ENCODE peak calls at places on chromosomes 2 and 18, in five cellular contexts. One of them, this sample, is unnamed.
A peak's percentile ranks its signal among the peaks of the same experiment; 100 is the strongest.

GRCh38 chr2:41621095-41621494 is 426.7 kb upstream of the PKDCC start:
- DNase-seq in neuronal stem cell: no peak
- DNase-seq in T follicular helper cell: no peak
- DNase-seq in NCI-H460: no peak
- DNase-seq in AG20443: no peak
- DNase-seq in this sample: no peak

GRCh38 chr2:170928036-170928823 is 823 bp upstream of the GORASP2 start:
- DNase-seq in T follicular helper cell: no peak
- DNase-seq in AG20443: no peak
- DNase-seq in NCI-H460: no peak
- DNase-seq in neuronal stem cell: no peak
- DNase-seq in this sample: no peak

GRCh38 chr18:33946322-33946721 is 278.4 kb downstream of the NOL4 start:
- DNase-seq in NCI-H460: no peak
- DNase-seq in AG20443: no peak
- DNase-seq in T follicular helper cell: no peak
- DNase-seq in neuronal stem cell: no peak
- DNase-seq in this sample: no peak

GRCh38 chr2:112784199-112785189 is at the start of gene IL1A:
- DNase-seq in T follicular helper cell: no peak
- DNase-seq in neuronal stem cell: peak; percentile 56
- DNase-seq in AG20443: peak; percentile 78
- DNase-seq in NCI-H460: peak; percentile 74
- DNase-seq in this sample: no peak

GRCh38 chr2:47303341-47304148 is 99.4 kb upstream of the MSH2 start:
- DNase-seq in neuronal stem cell: no peak
- DNase-seq in AG20443: no peak
- DNase-seq in T follicular helper cell: no peak
- DNase-seq in NCI-H460: no peak
- DNase-seq in this sample: no peak

GRCh38 chr2:30233142-30233961 is 2.0 kb downstream of the LBH start:
- DNase-seq in T follicular helper cell: no peak
- DNase-seq in NCI-H460: no peak
- DNase-seq in neuronal stem cell: no peak
- DNase-seq in AG20443: no peak
- DNase-seq in this sample: no peak

GRCh38 chr2:8310557-8311455 is 371.1 kb upstream of the ID2 start:
- DNase-seq in AG20443: no peak
- DNase-seq in NCI-H460: no peak
- DNase-seq in neuronal stem cell: no peak
- DNase-seq in T follicular helper cell: no peak
- DNase-seq in this sample: no peak

GRCh38 chr18:44699571-44700261 is 19.0 kb downstream of the SETBP1 start:
- DNase-seq in neuronal stem cell: no peak
- DNase-seq in NCI-H460: no peak
- DNase-seq in T follicular helper cell: no peak
- DNase-seq in AG20443: no peak
- DNase-seq in this sample: no peak

GRCh38 chr2:150811259-150811912 is 323.9 kb upstream of the RND3 start:
- DNase-seq in AG20443: peak; percentile 52
- DNase-seq in neuronal stem cell: no peak
- DNase-seq in T follicular helper cell: no peak
- DNase-seq in NCI-H460: no peak
- DNase-seq in this sample: no peak

GRCh38 chr2:60555794-60556161 is 2.3 kb upstream of the BCL11A start:
- DNase-seq in T follicular helper cell: no peak
- DNase-seq in AG20443: no peak
- DNase-seq in NCI-H460: no peak
- DNase-seq in neuronal stem cell: no peak
- DNase-seq in this sample: no peak

GRCh38 chr2:172555522-172556283 is at the start of gene PDK1:
- DNase-seq in T follicular helper cell: peak; percentile 87
- DNase-seq in AG20443: peak; percentile 98
- DNase-seq in NCI-H460: peak; percentile 88
- DNase-seq in neuronal stem cell: peak; percentile 88
- DNase-seq in this sample: peak; percentile 91

GRCh38 chr2:154291511-154291910 is 407.0 kb upstream of the KCNJ3 start:
- DNase-seq in AG20443: no peak
- DNase-seq in T follicular helper cell: no peak
- DNase-seq in neuronal stem cell: no peak
- DNase-seq in NCI-H460: no peak
- DNase-seq in this sample: no peak

GRCh38 chr2:232658217-232658785 is 24.9 kb downstream of the EFHD1 start:
- DNase-seq in NCI-H460: no peak
- DNase-seq in T follicular helper cell: no peak
- DNase-seq in neuronal stem cell: no peak
- DNase-seq in AG20443: peak; percentile 45
- DNase-seq in this sample: no peak

GRCh38 chr18:24234850-24235418 is 96.1 kb downstream of the CABYR start:
- DNase-seq in NCI-H460: no peak
- DNase-seq in AG20443: no peak
- DNase-seq in neuronal stem cell: no peak
- DNase-seq in T follicular helper cell: no peak
- DNase-seq in this sample: no peak

GRCh38 chr2:219911541-219911940 is 284.1 kb downstream of the SLC4A3 start:
- DNase-seq in NCI-H460: no peak
- DNase-seq in T follicular helper cell: no peak
- DNase-seq in AG20443: no peak
- DNase-seq in neuronal stem cell: no peak
- DNase-seq in this sample: no peak

GRCh38 chr18:54532222-54532621 is 58.8 kb upstream of the DYNAP start:
- DNase-seq in AG20443: no peak
- DNase-seq in T follicular helper cell: no peak
- DNase-seq in NCI-H460: no peak
- DNase-seq in neuronal stem cell: no peak
- DNase-seq in this sample: no peak

GRCh38 chr18:57728941-57729511 is 74.1 kb downstream of the ATP8B1 start:
- DNase-seq in NCI-H460: no peak
- DNase-seq in T follicular helper cell: no peak
- DNase-seq in AG20443: no peak
- DNase-seq in neuronal stem cell: no peak
- DNase-seq in this sample: no peak

GRCh38 chr2:68418419-68418818 is 48.7 kb downstream of the FBXO48 start:
- DNase-seq in T follicular helper cell: no peak
- DNase-seq in neuronal stem cell: no peak
- DNase-seq in AG20443: no peak
- DNase-seq in NCI-H460: no peak
- DNase-seq in this sample: no peak

GRCh38 chr18:51731070-51731469 is 533.6 kb upstream of the MEX3C start:
- DNase-seq in NCI-H460: no peak
- DNase-seq in AG20443: no peak
- DNase-seq in T follicular helper cell: no peak
- DNase-seq in neuronal stem cell: no peak
- DNase-seq in this sample: no peak

GRCh38 chr2:220499281-220499680 is 871.9 kb downstream of the SLC4A3 start:
- DNase-seq in AG20443: peak; percentile 81
- DNase-seq in T follicular helper cell: no peak
- DNase-seq in NCI-H460: no peak
- DNase-seq in neuronal stem cell: no peak
- DNase-seq in this sample: no peak

GRCh38 chr18:3692691-3693090 is 242.7 kb downstream of the TGIF1 start:
- DNase-seq in AG20443: no peak
- DNase-seq in NCI-H460: no peak
- DNase-seq in T follicular helper cell: no peak
- DNase-seq in neuronal stem cell: no peak
- DNase-seq in this sample: no peak

GRCh38 chr2:85846411-85846810 is 42.4 kb downstream of the ST3GAL5 start:
- DNase-seq in T follicular helper cell: no peak
- DNase-seq in neuronal stem cell: no peak
- DNase-seq in NCI-H460: no peak
- DNase-seq in AG20443: peak; percentile 64
- DNase-seq in this sample: no peak

GRCh38 chr2:160565099-160565498 is 71.5 kb upstream of the RBMS1 start:
- DNase-seq in T follicular helper cell: no peak
- DNase-seq in neuronal stem cell: no peak
- DNase-seq in NCI-H460: no peak
- DNase-seq in AG20443: no peak
- DNase-seq in this sample: no peak

GRCh38 chr2:45681675-45682074 is 30.2 kb downstream of the PRKCE start:
- DNase-seq in T follicular helper cell: no peak
- DNase-seq in neuronal stem cell: no peak
- DNase-seq in AG20443: peak; percentile 94
- DNase-seq in NCI-H460: peak; percentile 15
- DNase-seq in this sample: no peak

GRCh38 chr18:36354989-36355388 is 57.5 kb downstream of the FHOD3 start:
- DNase-seq in T follicular helper cell: no peak
- DNase-seq in AG20443: peak; percentile 80
- DNase-seq in NCI-H460: no peak
- DNase-seq in neuronal stem cell: no peak
- DNase-seq in this sample: no peak

GRCh38 chr18:808086-808485 is 4.0 kb downstream of the YES1 start:
- DNase-seq in NCI-H460: no peak
- DNase-seq in neuronal stem cell: no peak
- DNase-seq in AG20443: peak; percentile 31
- DNase-seq in T follicular helper cell: no peak
- DNase-seq in this sample: no peak

GRCh38 chr2:189580267-189580661 is 322 bp downstream of the SLC40A1 start:
- DNase-seq in AG20443: peak; percentile 17
- DNase-seq in neuronal stem cell: no peak
- DNase-seq in NCI-H460: no peak
- DNase-seq in T follicular helper cell: no peak
- DNase-seq in this sample: no peak

GRCh38 chr18:79912409-79912991 is 39.0 kb downstream of the SLC66A2 start:
- DNase-seq in neuronal stem cell: no peak
- DNase-seq in AG20443: peak; percentile 38
- DNase-seq in NCI-H460: no peak
- DNase-seq in T follicular helper cell: no peak
- DNase-seq in this sample: no peak

GRCh38 chr2:43051316-43051715 is 175.1 kb downstream of the ZFP36L2 start:
- DNase-seq in AG20443: peak; percentile 43
- DNase-seq in neuronal stem cell: no peak
- DNase-seq in NCI-H460: peak; percentile 9
- DNase-seq in T follicular helper cell: no peak
- DNase-seq in this sample: no peak

GRCh38 chr2:69437751-69438154 is 518 bp upstream of the NFU1 start:
- DNase-seq in T follicular helper cell: no peak
- DNase-seq in neuronal stem cell: no peak
- DNase-seq in NCI-H460: peak; percentile 11
- DNase-seq in AG20443: no peak
- DNase-seq in this sample: no peak

GRCh38 chr2:100173907-100174525 is 31.6 kb upstream of the AFF3 start:
- DNase-seq in neuronal stem cell: no peak
- DNase-seq in T follicular helper cell: no peak
- DNase-seq in AG20443: peak; percentile 53
- DNase-seq in NCI-H460: no peak
- DNase-seq in this sample: no peak

GRCh38 chr2:128525653-128526052 is 207.0 kb upstream of the HS6ST1 start:
- DNase-seq in T follicular helper cell: no peak
- DNase-seq in AG20443: no peak
- DNase-seq in neuronal stem cell: no peak
- DNase-seq in NCI-H460: no peak
- DNase-seq in this sample: no peak

GRCh38 chr2:7430869-7431641 is 513.8 kb downstream of the RNF144A start:
- DNase-seq in neuronal stem cell: peak; percentile 35
- DNase-seq in AG20443: no peak
- DNase-seq in NCI-H460: no peak
- DNase-seq in T follicular helper cell: no peak
- DNase-seq in this sample: no peak

GRCh38 chr2:148885988-148886387 is 11.0 kb downstream of the KIF5C start:
- DNase-seq in AG20443: no peak
- DNase-seq in NCI-H460: no peak
- DNase-seq in neuronal stem cell: no peak
- DNase-seq in T follicular helper cell: no peak
- DNase-seq in this sample: no peak

GRCh38 chr18:58263733-58264469 is 219.9 kb downstream of the NEDD4L start:
- DNase-seq in NCI-H460: no peak
- DNase-seq in neuronal stem cell: no peak
- DNase-seq in T follicular helper cell: no peak
- DNase-seq in AG20443: no peak
- DNase-seq in this sample: no peak

GRCh38 chr2:37851428-37851827 is 73.7 kb upstream of the RMDN2 start:
- DNase-seq in neuronal stem cell: no peak
- DNase-seq in T follicular helper cell: no peak
- DNase-seq in AG20443: no peak
- DNase-seq in NCI-H460: no peak
- DNase-seq in this sample: no peak

GRCh38 chr2:238954841-238955521 is 107.1 kb downstream of the TWIST2 start:
- DNase-seq in T follicular helper cell: no peak
- DNase-seq in neuronal stem cell: no peak
- DNase-seq in AG20443: no peak
- DNase-seq in NCI-H460: no peak
- DNase-seq in this sample: no peak

This sample was measured in T-helper 17 cell.